ENCODE peak calls at places on chromosome 3, in six cellular contexts. Q, S, E, Y, L and O are unnamed samples.

GRCh38 chr3:152241142-152242067 is 27.3 kb upstream of the MBNL1 start:
- DNase-seq in Q (no peak), S (no peak), E (no peak), Y (no peak), L (no peak), O (no peak)

GRCh38 chr3:68211637-68212036 is 557.2 kb upstream of the SUCLG2 start:
- DNase-seq in Q (no peak), S (no peak), E (no peak), Y (peak; percentile 15), L (no peak), O (no peak)

GRCh38 chr3:128623762-128624176 is 26.8 kb downstream of the RPN1 start:
- DNase-seq in Q (no peak), S (no peak), E (no peak), Y (no peak), L (no peak), O (no peak)

GRCh38 chr3:176696816-176697215 is 500.5 kb downstream of the TBL1XR1 start:
- DNase-seq in Q (no peak), S (no peak), E (no peak), Y (no peak), L (no peak), O (no peak)

GRCh38 chr3:153284282-153284938 is 122.4 kb downstream of the RAP2B start:
- DNase-seq in Q (peak; percentile 72), S (peak; percentile 90), E (no peak), Y (peak; percentile 49), L (no peak), O (peak; percentile 33)

GRCh38 chr3:186002884-186003472 is 65.2 kb upstream of the TRA2B start:
- DNase-seq in Q (peak; percentile 41), S (peak; percentile 40), E (no peak), Y (no peak), L (no peak), O (no peak)

GRCh38 chr3:50163572-50163971 is 8.4 kb downstream of the SEMA3F start:
- DNase-seq in Q (no peak), S (no peak), E (no peak), Y (no peak), L (no peak), O (no peak)

GRCh38 chr3:122004123-122004522 is 17.9 kb downstream of the ILDR1 start:
- DNase-seq in Q (no peak), S (no peak), E (no peak), Y (no peak), L (no peak), O (no peak)

GRCh38 chr3:184506579-184506978 is 55.0 kb upstream of the EPHB3 start:
- DNase-seq in Q (no peak), S (no peak), E (no peak), Y (no peak), L (no peak), O (no peak)

GRCh38 chr3:147799601-147800000 is 390.4 kb downstream of the ZIC1 start:
- DNase-seq in Q (no peak), S (no peak), E (no peak), Y (no peak), L (no peak), O (no peak)

GRCh38 chr3:15361494-15362214 is 29.3 kb upstream of the SH3BP5 start:
- DNase-seq in Q (no peak), S (peak; percentile 87), E (no peak), Y (no peak), L (peak; percentile 45), O (no peak)

GRCh38 chr3:32078864-32079263 is 27.6 kb upstream of the GPD1L start:
- DNase-seq in Q (no peak), S (no peak), E (no peak), Y (no peak), L (no peak), O (no peak)

GRCh38 chr3:32076566-32076965 is 29.9 kb upstream of the GPD1L start:
- DNase-seq in Q (no peak), S (no peak), E (no peak), Y (no peak), L (no peak), O (peak; percentile 14)

GRCh38 chr3:32082727-32083126 is 23.7 kb upstream of the GPD1L start:
- DNase-seq in Q (no peak), S (no peak), E (no peak), Y (peak; percentile 74), L (no peak), O (no peak)

GRCh38 chr3:32078085-32078634 is 28.3 kb upstream of the GPD1L start:
- DNase-seq in Q (no peak), S (no peak), E (no peak), Y (no peak), L (no peak), O (no peak)

DNA sequence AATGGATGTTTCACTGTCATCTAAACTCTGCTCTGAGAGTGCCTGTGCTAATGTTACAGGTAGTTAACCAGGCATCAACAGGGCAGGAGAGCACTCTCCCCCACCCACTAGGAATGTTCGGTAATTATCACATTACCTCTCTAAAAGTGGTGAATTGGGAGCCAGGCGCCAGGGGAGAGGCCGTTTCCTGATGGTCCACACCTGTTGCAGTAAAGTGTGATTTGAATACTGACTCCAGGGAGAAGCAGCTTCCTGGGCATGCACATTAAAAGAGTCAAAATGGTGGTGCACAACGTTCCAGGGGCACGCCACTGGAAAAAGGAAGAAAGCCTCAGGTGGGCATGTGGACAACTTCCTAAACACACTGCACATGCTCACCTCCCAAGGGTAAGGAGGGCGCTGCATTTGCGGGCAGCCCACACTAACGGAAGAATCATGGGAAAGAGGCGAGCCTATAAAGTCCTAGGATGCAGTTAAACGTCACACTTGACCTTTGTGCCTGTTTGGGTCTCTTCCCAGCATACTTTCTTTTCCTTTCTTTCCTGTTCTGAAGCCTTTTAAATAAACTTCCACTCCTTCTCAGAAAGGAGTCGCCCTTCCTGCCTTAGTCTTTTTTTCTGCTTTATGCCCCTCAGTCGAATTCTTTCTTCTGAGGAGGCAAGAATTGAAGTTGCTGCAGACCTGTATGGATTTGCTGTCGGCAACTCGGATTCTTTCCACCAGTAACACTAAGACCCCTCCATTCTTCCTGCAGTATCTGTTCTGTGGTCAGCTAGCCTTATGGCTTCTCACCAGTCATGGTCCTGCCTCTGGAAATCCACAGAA is 28.9 kb upstream of the GPD1L start:
- DNase-seq in Q (no peak), S (no peak), E (no peak), Y (no peak), L (no peak), O (no peak)
- TF ChIP-seq POLR2A in Q (no peak), S (no peak), E (no peak), Y (no peak), L (no peak), O (no peak)

GRCh38 chr3:53222183-53222901 is 33.5 kb downstream of the TKT start:
- DNase-seq in Q (no peak), S (no peak), E (no peak), Y (no peak), L (no peak), O (no peak)
- TF ChIP-seq POLR2A in Q (no peak), S (no peak), E (no peak), Y (no peak), L (no peak), O (no peak)

DNA sequence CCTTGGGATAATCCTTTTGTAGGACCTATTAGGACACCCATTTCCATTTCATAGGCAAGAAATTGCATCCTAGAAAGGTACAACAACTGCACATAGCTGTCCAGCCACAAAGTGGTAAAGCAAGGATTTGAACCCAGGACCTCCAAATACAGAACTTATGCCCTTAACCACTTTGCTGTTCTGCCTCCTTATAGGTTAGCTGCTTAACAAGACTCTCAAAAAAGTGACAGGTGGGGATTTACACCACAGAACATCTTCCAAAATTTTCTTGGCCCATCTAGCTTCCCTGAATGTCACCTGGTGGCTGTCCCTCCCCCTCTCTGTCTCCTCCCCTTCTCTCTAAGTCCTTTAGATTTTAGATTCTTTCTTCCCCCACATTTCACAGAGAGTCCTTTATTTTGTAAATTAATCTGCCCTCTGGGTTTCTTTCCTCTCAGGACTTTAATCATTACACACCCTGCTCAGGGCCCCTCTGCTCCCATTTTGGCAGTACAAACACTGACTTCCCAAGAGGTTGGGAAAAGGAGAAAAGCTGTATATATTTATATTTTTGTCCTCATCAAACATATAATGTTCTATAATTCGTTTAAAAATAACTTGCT is 120.6 kb downstream of the CPNE4 start:
- DNase-seq in Q (no peak), S (no peak), E (no peak), Y (no peak), L (no peak), O (no peak)
- TF ChIP-seq POLR2A in Q (no peak), S (no peak), E (no peak), Y (no peak), L (no peak), O (no peak)

GRCh38 chr3:53180305-53181023 is 19.5 kb downstream of the PRKCD start:
- DNase-seq in Q (no peak), S (no peak), E (no peak), Y (no peak), L (peak; percentile 84), O (no peak)
- TF ChIP-seq POLR2A in Q (no peak), S (no peak), E (no peak), Y (no peak), L (peak; percentile 31), O (no peak)

DNA sequence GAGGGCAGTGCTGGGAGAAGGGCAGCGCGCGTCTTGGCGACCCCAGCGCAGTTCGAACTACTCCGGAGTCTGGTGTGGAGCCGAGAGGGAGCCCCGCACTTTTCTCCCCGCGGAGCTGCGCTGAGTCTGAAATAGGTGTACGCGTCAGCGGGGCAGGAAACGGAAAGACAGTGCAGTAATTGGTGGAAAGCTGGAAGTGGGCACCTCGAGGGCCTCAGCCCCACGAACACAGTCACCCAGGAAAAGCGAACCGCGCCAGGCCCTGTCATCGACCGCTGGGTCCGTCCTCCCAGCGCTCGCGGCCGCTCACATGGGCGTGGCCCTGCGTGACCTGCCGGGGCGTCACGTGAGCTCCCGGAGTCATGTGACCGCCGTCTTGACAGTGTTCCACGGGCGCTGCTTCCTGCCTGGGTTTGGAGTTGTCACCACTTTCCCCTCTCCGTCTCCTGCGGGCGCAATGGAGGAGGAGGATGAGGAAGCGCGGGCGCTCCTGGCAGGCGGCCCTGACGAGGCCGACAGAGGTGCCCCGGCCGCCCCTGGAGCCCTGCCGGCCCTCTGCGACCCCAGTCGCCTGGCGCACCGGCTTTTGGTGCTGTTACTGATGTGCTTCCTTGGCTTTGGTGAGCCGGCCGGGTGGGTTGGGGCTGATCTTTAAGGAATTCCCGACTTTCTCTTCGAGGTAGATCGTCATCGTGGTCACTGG is at the start of gene MFSD1:
- DNase-seq in Q (peak; percentile 95), S (peak; percentile 99), E (peak; percentile 95), Y (peak; percentile 95), L (peak; percentile 83), O (peak; percentile 75)
- TF ChIP-seq POLR2A in Q (peak; percentile 90), S (no peak), E (no peak), Y (peak; percentile 73), L (peak; percentile 48), O (peak; percentile 51)

GRCh38 chr3:169149349-169149890 is 514.1 kb downstream of the MECOM start:
- DNase-seq in Q (peak; percentile 87), S (peak; percentile 93), E (peak; percentile 93), Y (peak; percentile 85), L (peak; percentile 48), O (peak; percentile 46)
- TF ChIP-seq POLR2A in Q (no peak), S (no peak), E (no peak), Y (no peak), L (no peak), O (no peak)